ENCODE peak calls at places on chromosome 17, in nine cellular contexts. One of them, this sample, is unnamed.

GRCh38 chr17:69870751-69871199 is 204.2 kb upstream of the KCNJ16 start:
- DNase-seq in spleen: no peak
- DNase-seq in lower lobe of right lung: no peak
- DNase-seq in nephron progenitor cell: no peak
- DNase-seq in NB4: no peak
- DNase-seq in left lung: no peak
- DNase-seq in ascending aorta: no peak
- DNase-seq in GM13976: no peak
- DNase-seq in Peyer's patch: no peak
- DNase-seq in this sample: no peak

GRCh38 chr17:74825003-74825627 is 34.6 kb downstream of the GRIN2C start:
- DNase-seq in Peyer's patch: no peak
- DNase-seq in nephron progenitor cell: no peak
- DNase-seq in NB4: no peak
- DNase-seq in left lung: no peak
- DNase-seq in lower lobe of right lung: no peak
- DNase-seq in GM13976: no peak
- DNase-seq in spleen: no peak
- DNase-seq in ascending aorta: no peak
- DNase-seq in this sample: no peak

GRCh38 chr17:7889166-7889584 is 586 bp downstream of the CHD3 start:
- DNase-seq in Peyer's patch: peak; percentile 92
- DNase-seq in NB4: no peak
- DNase-seq in GM13976: no peak
- DNase-seq in nephron progenitor cell: peak; percentile 35
- DNase-seq in ascending aorta: peak; percentile 97
- DNase-seq in lower lobe of right lung: peak; percentile 97
- DNase-seq in left lung: peak; percentile 96
- DNase-seq in spleen: peak; percentile 94
- DNase-seq in this sample: peak; percentile 43

GRCh38 chr17:48554412-48555090 is 9.6 kb upstream of the HOXB2 start:
- DNase-seq in nephron progenitor cell: peak; percentile 28
- DNase-seq in GM13976: no peak
- DNase-seq in Peyer's patch: no peak
- DNase-seq in NB4: no peak
- DNase-seq in left lung: no peak
- DNase-seq in lower lobe of right lung: no peak
- DNase-seq in ascending aorta: no peak
- DNase-seq in spleen: no peak
- DNase-seq in this sample: no peak

GRCh38 chr17:51461578-51462004 is 201.2 kb downstream of the UTP18 start:
- DNase-seq in lower lobe of right lung: peak; percentile 52
- DNase-seq in nephron progenitor cell: peak; percentile 67
- DNase-seq in left lung: peak; percentile 39
- DNase-seq in GM13976: peak; percentile 62
- DNase-seq in Peyer's patch: peak; percentile 68
- DNase-seq in NB4: peak; percentile 68
- DNase-seq in ascending aorta: no peak
- DNase-seq in spleen: no peak
- DNase-seq in this sample: peak; percentile 75

GRCh38 chr17:55845385-55845784 is 94.5 kb downstream of the PCTP start:
- DNase-seq in lower lobe of right lung: peak; percentile 60
- DNase-seq in NB4: no peak
- DNase-seq in GM13976: peak; percentile 65
- DNase-seq in ascending aorta: peak; percentile 65
- DNase-seq in Peyer's patch: peak; percentile 53
- DNase-seq in nephron progenitor cell: peak; percentile 78
- DNase-seq in left lung: peak; percentile 48
- DNase-seq in spleen: peak; percentile 74
- DNase-seq in this sample: peak; percentile 64

GRCh38 chr17:40415390-40415789 is 2.3 kb downstream of the TOP2A start:
- DNase-seq in nephron progenitor cell: no peak
- DNase-seq in NB4: peak; percentile 61
- DNase-seq in Peyer's patch: no peak
- DNase-seq in ascending aorta: no peak
- DNase-seq in lower lobe of right lung: no peak
- DNase-seq in spleen: no peak
- DNase-seq in left lung: no peak
- DNase-seq in GM13976: peak; percentile 47
- DNase-seq in this sample: no peak

GRCh38 chr17:39564201-39564828 is 43.4 kb downstream of the NEUROD2 start:
- DNase-seq in spleen: no peak
- DNase-seq in lower lobe of right lung: no peak
- DNase-seq in left lung: no peak
- DNase-seq in NB4: no peak
- DNase-seq in Peyer's patch: no peak
- DNase-seq in ascending aorta: no peak
- DNase-seq in GM13976: no peak
- DNase-seq in nephron progenitor cell: no peak
- DNase-seq in this sample: no peak

GRCh38 chr17:73706428-73706827 is 62.2 kb upstream of the SDK2 start:
- DNase-seq in Peyer's patch: no peak
- DNase-seq in spleen: no peak
- DNase-seq in lower lobe of right lung: no peak
- DNase-seq in nephron progenitor cell: no peak
- DNase-seq in left lung: no peak
- DNase-seq in GM13976: no peak
- DNase-seq in NB4: no peak
- DNase-seq in ascending aorta: no peak
- DNase-seq in this sample: no peak

GRCh38 chr17:32124985-32125847 is 17.1 kb upstream of the RHOT1 start:
- DNase-seq in GM13976: no peak
- DNase-seq in lower lobe of right lung: no peak
- DNase-seq in ascending aorta: peak; percentile 41
- DNase-seq in Peyer's patch: peak; percentile 63
- DNase-seq in left lung: no peak
- DNase-seq in nephron progenitor cell: no peak
- DNase-seq in spleen: no peak
- DNase-seq in NB4: no peak
- DNase-seq in this sample: no peak

GRCh38 chr17:6862822-6863221 is 31.3 kb upstream of the TEKT1 start:
- DNase-seq in spleen: no peak
- DNase-seq in Peyer's patch: no peak
- DNase-seq in lower lobe of right lung: no peak
- DNase-seq in nephron progenitor cell: no peak
- DNase-seq in NB4: peak; percentile 52
- DNase-seq in ascending aorta: no peak
- DNase-seq in GM13976: no peak
- DNase-seq in left lung: no peak
- DNase-seq in this sample: no peak

GRCh38 chr17:59093702-59094231 is 12.9 kb downstream of the TRIM37 start:
- DNase-seq in left lung: peak; percentile 54
- DNase-seq in Peyer's patch: no peak
- DNase-seq in lower lobe of right lung: peak; percentile 52
- DNase-seq in spleen: no peak
- DNase-seq in NB4: no peak
- DNase-seq in nephron progenitor cell: no peak
- DNase-seq in ascending aorta: peak; percentile 67
- DNase-seq in GM13976: no peak
- DNase-seq in this sample: no peak

GRCh38 chr17:69474171-69474831 is 59.8 kb downstream of the MAP2K6 start:
- DNase-seq in left lung: no peak
- DNase-seq in Peyer's patch: no peak
- DNase-seq in spleen: no peak
- DNase-seq in lower lobe of right lung: no peak
- DNase-seq in ascending aorta: no peak
- DNase-seq in GM13976: no peak
- DNase-seq in NB4: no peak
- DNase-seq in nephron progenitor cell: no peak
- DNase-seq in this sample: no peak

GRCh38 chr17:45171338-45172231 is 9.9 kb downstream of the HEXIM2 start:
- DNase-seq in GM13976: no peak
- DNase-seq in ascending aorta: peak; percentile 81
- DNase-seq in Peyer's patch: peak; percentile 71
- DNase-seq in NB4: peak; percentile 64
- DNase-seq in spleen: no peak
- DNase-seq in left lung: peak; percentile 77
- DNase-seq in lower lobe of right lung: peak; percentile 68
- DNase-seq in nephron progenitor cell: peak; percentile 52
- DNase-seq in this sample: no peak

GRCh38 chr17:43882761-43883415 is 24.4 kb downstream of the MPP2 start:
- DNase-seq in NB4: no peak
- DNase-seq in Peyer's patch: no peak
- DNase-seq in ascending aorta: no peak
- DNase-seq in nephron progenitor cell: no peak
- DNase-seq in lower lobe of right lung: no peak
- DNase-seq in left lung: no peak
- DNase-seq in GM13976: peak; percentile 20
- DNase-seq in spleen: peak; percentile 65
- DNase-seq in this sample: no peak

GRCh38 chr17:12613566-12613965 is 52.1 kb upstream of the MYOCD start:
- DNase-seq in left lung: no peak
- DNase-seq in nephron progenitor cell: no peak
- DNase-seq in spleen: no peak
- DNase-seq in ascending aorta: no peak
- DNase-seq in lower lobe of right lung: no peak
- DNase-seq in Peyer's patch: no peak
- DNase-seq in GM13976: no peak
- DNase-seq in NB4: no peak
- DNase-seq in this sample: no peak

GRCh38 chr17:18225562-18226283 is at the start of gene LLGL1:
- DNase-seq in spleen: no peak
- DNase-seq in left lung: no peak
- DNase-seq in GM13976: no peak
- DNase-seq in lower lobe of right lung: no peak
- DNase-seq in NB4: peak; percentile 30
- DNase-seq in Peyer's patch: no peak
- DNase-seq in ascending aorta: no peak
- DNase-seq in nephron progenitor cell: no peak
- DNase-seq in this sample: peak; percentile 21

GRCh38 chr17:8038954-8039610 is at the start of gene ALOX15B:
- DNase-seq in NB4: no peak
- DNase-seq in GM13976: no peak
- DNase-seq in nephron progenitor cell: no peak
- DNase-seq in ascending aorta: peak; percentile 56
- DNase-seq in lower lobe of right lung: peak; percentile 84
- DNase-seq in left lung: peak; percentile 68
- DNase-seq in spleen: no peak
- DNase-seq in Peyer's patch: peak; percentile 55
- DNase-seq in this sample: no peak

GRCh38 chr17:1047177-1047885 is 50.4 kb downstream of the TIMM22 start:
- DNase-seq in ascending aorta: peak; percentile 93
- DNase-seq in lower lobe of right lung: peak; percentile 49
- DNase-seq in left lung: no peak
- DNase-seq in NB4: no peak
- DNase-seq in Peyer's patch: no peak
- DNase-seq in GM13976: no peak
- DNase-seq in nephron progenitor cell: no peak
- DNase-seq in spleen: peak; percentile 68
- DNase-seq in this sample: no peak
- TF ChIP-seq CTCF in ascending aorta: peak; percentile 30
- TF ChIP-seq CTCF in lower lobe of right lung: peak; percentile 32
- TF ChIP-seq CTCF in left lung: no peak
- TF ChIP-seq CTCF in NB4: no peak
- TF ChIP-seq CTCF in Peyer's patch: no peak
- TF ChIP-seq CTCF in GM13976: no peak
- TF ChIP-seq CTCF in nephron progenitor cell: no peak
- TF ChIP-seq CTCF in spleen: no peak
- TF ChIP-seq CTCF in this sample: no peak

GRCh38 chr17:78113804-78114785 is 14.5 kb downstream of the TMC6 start:
- DNase-seq in NB4: peak; percentile 47
- DNase-seq in spleen: peak; percentile 68
- DNase-seq in ascending aorta: no peak
- DNase-seq in nephron progenitor cell: no peak
- DNase-seq in GM13976: no peak
- DNase-seq in left lung: no peak
- DNase-seq in lower lobe of right lung: no peak
- DNase-seq in Peyer's patch: no peak
- DNase-seq in this sample: no peak

GRCh38 chr17:78111012-78111726 is 17.4 kb downstream of the TMC6 start:
- DNase-seq in left lung: no peak
- DNase-seq in ascending aorta: no peak
- DNase-seq in nephron progenitor cell: no peak
- DNase-seq in Peyer's patch: no peak
- DNase-seq in GM13976: no peak
- DNase-seq in lower lobe of right lung: no peak
- DNase-seq in spleen: no peak
- DNase-seq in NB4: no peak
- DNase-seq in this sample: no peak

GRCh38 chr17:78112508-78113471 is 15.8 kb downstream of the TMC6 start:
- DNase-seq in NB4: peak; percentile 87
- DNase-seq in Peyer's patch: peak; percentile 93
- DNase-seq in spleen: peak; percentile 96
- DNase-seq in nephron progenitor cell: peak; percentile 94
- DNase-seq in lower lobe of right lung: peak; percentile 86
- DNase-seq in left lung: peak; percentile 72
- DNase-seq in ascending aorta: peak; percentile 82
- DNase-seq in GM13976: peak; percentile 92
- DNase-seq in this sample: peak; percentile 91

GRCh38 chr17:78110363-78111011 is 18.1 kb downstream of the TMC6 start:
- DNase-seq in NB4: no peak
- DNase-seq in lower lobe of right lung: no peak
- DNase-seq in Peyer's patch: no peak
- DNase-seq in nephron progenitor cell: no peak
- DNase-seq in ascending aorta: no peak
- DNase-seq in left lung: no peak
- DNase-seq in spleen: no peak
- DNase-seq in GM13976: no peak
- DNase-seq in this sample: no peak

GRCh38 chr17:78111727-78112507 is 16.6 kb downstream of the TMC6 start:
- DNase-seq in Peyer's patch: no peak
- DNase-seq in spleen: peak; percentile 81
- DNase-seq in lower lobe of right lung: no peak
- DNase-seq in left lung: no peak
- DNase-seq in ascending aorta: no peak
- DNase-seq in nephron progenitor cell: no peak
- DNase-seq in GM13976: no peak
- DNase-seq in NB4: no peak
- DNase-seq in this sample: no peak
- TF ChIP-seq CTCF in Peyer's patch: no peak
- TF ChIP-seq CTCF in spleen: no peak
- TF ChIP-seq CTCF in lower lobe of right lung: no peak
- TF ChIP-seq CTCF in left lung: no peak
- TF ChIP-seq CTCF in ascending aorta: no peak
- TF ChIP-seq CTCF in nephron progenitor cell: no peak
- TF ChIP-seq CTCF in GM13976: no peak
- TF ChIP-seq CTCF in NB4: no peak
- TF ChIP-seq CTCF in this sample: no peak

DNA sequence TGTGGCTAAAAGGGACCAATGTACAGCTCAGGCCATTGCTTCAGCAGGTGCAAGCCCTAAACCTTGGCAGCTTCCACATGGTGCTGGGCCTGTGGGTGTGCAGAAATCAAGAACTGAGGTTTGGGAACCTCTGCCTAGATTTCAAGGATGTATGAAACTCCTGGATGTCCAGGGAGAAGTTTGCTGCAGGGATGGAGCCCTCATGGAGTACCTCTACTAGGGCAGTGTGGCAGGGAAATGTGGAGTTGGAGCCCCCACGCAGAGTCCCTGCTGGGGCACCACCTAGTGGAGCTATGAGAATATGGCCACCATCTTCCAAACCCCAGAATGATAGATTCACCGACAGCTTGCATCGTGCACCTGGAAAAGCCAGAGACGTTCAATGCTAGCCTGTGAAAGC is 13.0 kb downstream of the EFCAB5 start:
- DNase-seq in NB4: peak; percentile 21
- DNase-seq in GM13976: no peak
- DNase-seq in left lung: no peak
- DNase-seq in ascending aorta: no peak
- DNase-seq in Peyer's patch: no peak
- DNase-seq in nephron progenitor cell: no peak
- DNase-seq in lower lobe of right lung: no peak
- DNase-seq in spleen: no peak
- DNase-seq in this sample: no peak
- TF ChIP-seq CTCF in NB4: no peak
- TF ChIP-seq CTCF in GM13976: no peak
- TF ChIP-seq CTCF in left lung: no peak
- TF ChIP-seq CTCF in ascending aorta: no peak
- TF ChIP-seq CTCF in Peyer's patch: no peak
- TF ChIP-seq CTCF in nephron progenitor cell: no peak
- TF ChIP-seq CTCF in lower lobe of right lung: no peak
- TF ChIP-seq CTCF in spleen: no peak
- TF ChIP-seq CTCF in this sample: no peak

GRCh38 chr17:57121308-57122042 is 36.4 kb downstream of the AKAP1 start:
- DNase-seq in GM13976: peak; percentile 44
- DNase-seq in left lung: no peak
- DNase-seq in NB4: peak; percentile 53
- DNase-seq in lower lobe of right lung: no peak
- DNase-seq in nephron progenitor cell: peak; percentile 66
- DNase-seq in ascending aorta: no peak
- DNase-seq in spleen: no peak
- DNase-seq in Peyer's patch: no peak
- DNase-seq in this sample: peak; percentile 65
- TF ChIP-seq CTCF in GM13976: peak; percentile 7
- TF ChIP-seq CTCF in left lung: peak; percentile 23
- TF ChIP-seq CTCF in NB4: peak; percentile 63
- TF ChIP-seq CTCF in lower lobe of right lung: peak; percentile 13
- TF ChIP-seq CTCF in nephron progenitor cell: peak; percentile 62
- TF ChIP-seq CTCF in ascending aorta: peak; percentile 30
- TF ChIP-seq CTCF in spleen: no peak
- TF ChIP-seq CTCF in Peyer's patch: peak; percentile 16
- TF ChIP-seq CTCF in this sample: peak; percentile 75